ENCODE peak calls at places on chromosomes 3 and 15, in four cellular contexts. B, G, J and N are unnamed samples.

GRCh38 chr3:126971891-126972351 is 11.0 kb upstream of the PLXNA1 start:
- DNase-seq in B (no peak), J (no peak), G (peak; percentile 38), N (no peak)

GRCh38 chr3:40602778-40603385 is 78.1 kb downstream of the ZNF621 start:
- DNase-seq in J (no peak), B (no peak), G (no peak), N (no peak)

GRCh38 chr15:83784975-83785374 is 131.1 kb downstream of the ADAMTSL3 start:
- DNase-seq in G (no peak), J (no peak), B (no peak), N (no peak)

GRCh38 chr3:4981688-4982494 is 2.7 kb downstream of the BHLHE40 start:
- DNase-seq in G (no peak), B (peak; percentile 70), J (peak; percentile 68), N (no peak)

GRCh38 chr15:65264877-65265430 is 21.7 kb downstream of the PARP16 start:
- DNase-seq in J (no peak), B (no peak), G (no peak), N (no peak)

GRCh38 chr3:114758828-114759709 is 388.0 kb downstream of the ZBTB20 start:
- DNase-seq in B (peak; percentile 39), J (no peak), G (no peak), N (no peak)

GRCh38 chr15:48367483-48367882 is 36.3 kb downstream of the DUT start:
- DNase-seq in G (no peak), B (no peak), J (no peak), N (no peak)

GRCh38 chr3:46465196-46465520 is 453 bp upstream of the LTF start:
- DNase-seq in G (no peak), B (no peak), J (no peak), N (no peak)

GRCh38 chr15:99726333-99726732 is 6.9 kb downstream of the LYSMD4 start:
- DNase-seq in J (no peak), G (no peak), B (no peak), N (no peak)

GRCh38 chr15:35852818-35853624 is 307.1 kb upstream of the DPH6 start:
- DNase-seq in G (no peak), B (no peak), J (no peak), N (no peak)

GRCh38 chr15:57415559-57415958 is 39.3 kb downstream of the CGNL1 start:
- DNase-seq in B (no peak), J (no peak), G (no peak), N (no peak)

GRCh38 chr15:28989239-28989830 is 103.6 kb downstream of the APBA2 start:
- DNase-seq in G (peak; percentile 30), J (peak; percentile 40), B (no peak), N (peak; percentile 17)

GRCh38 chr3:106114220-106114619 is 245.4 kb upstream of the CBLB start:
- DNase-seq in J (no peak), B (no peak), G (no peak), N (no peak)

GRCh38 chr15:56243774-56244236 is at the start of gene RFX7:
- DNase-seq in B (peak; percentile 53), J (peak; percentile 88), G (peak; percentile 82), N (peak; percentile 68)

GRCh38 chr15:44729394-44729913 is 6.9 kb upstream of the TRIM69 start:
- DNase-seq in B (no peak), G (peak; percentile 32), J (no peak), N (no peak)

GRCh38 chr15:63474810-63475316 is 29.5 kb upstream of the USP3 start:
- DNase-seq in B (peak; percentile 60), J (no peak), G (no peak), N (no peak)

GRCh38 chr15:90906181-90906849 is 3.2 kb downstream of the MAN2A2 start:
- DNase-seq in J (no peak), G (no peak), B (no peak), N (no peak)

GRCh38 chr15:23566070-23567050 is 886 bp downstream of the MKRN3 start:
- DNase-seq in B (peak; percentile 60), J (peak; percentile 61), G (no peak), N (no peak)

GRCh38 chr3:69408989-69409388 is 23.1 kb upstream of the FRMD4B start:
- DNase-seq in G (no peak), J (no peak), B (no peak), N (no peak)

GRCh38 chr15:92930776-92931175 is 30.7 kb downstream of the CHD2 start:
- DNase-seq in B (no peak), G (no peak), J (no peak), N (no peak)

GRCh38 chr3:49412632-49413337 is 562 bp downstream of the TCTA start:
- DNase-seq in G (no peak), B (no peak), J (no peak), N (no peak)

GRCh38 chr3:100106094-100106493 is 8.2 kb downstream of the FILIP1L start:
- DNase-seq in J (no peak), G (no peak), B (no peak), N (no peak)

GRCh38 chr3:136671921-136672320 is 80.3 kb downstream of the STAG1 start:
- DNase-seq in G (no peak), J (no peak), B (no peak), N (no peak)

GRCh38 chr3:84738101-84738500 is 220.7 kb upstream of the CADM2 start:
- DNase-seq in B (no peak), J (no peak), G (no peak), N (no peak)

GRCh38 chr3:164418426-164418825 is 659.9 kb downstream of the SI start:
- DNase-seq in G (no peak), J (no peak), B (no peak), N (no peak)

GRCh38 chr15:74375303-74375693 is 7.9 kb upstream of the CYP11A1 start:
- DNase-seq in G (peak; percentile 88), J (peak; percentile 87), B (peak; percentile 71), N (peak; percentile 77)

GRCh38 chr3:102460579-102460978 is 25.8 kb downstream of the ZPLD1 start:
- DNase-seq in B (no peak), G (no peak), J (no peak), N (no peak)

GRCh38 chr15:77603616-77604406 is 28.9 kb downstream of the LINGO1 start:
- DNase-seq in B (no peak), J (no peak), G (no peak), N (no peak)

GRCh38 chr3:127959873-127960272 is 44.8 kb downstream of the KBTBD12 start:
- DNase-seq in J (peak; percentile 20), G (peak; percentile 48), B (peak; percentile 23), N (peak; percentile 56)

GRCh38 chr3:60757724-60758123 is 493.5 kb downstream of the FHIT start:
- DNase-seq in J (no peak), G (no peak), B (no peak), N (no peak)

GRCh38 chr3:17431004-17431403 is 311.4 kb downstream of the TBC1D5 start:
- DNase-seq in B (peak; percentile 9), G (no peak), J (peak; percentile 49), N (peak; percentile 12)

GRCh38 chr3:52769786-52770445 is 824 bp downstream of the NEK4 start:
- DNase-seq in G (no peak), B (no peak), J (peak; percentile 18), N (peak; percentile 10)
- TF ChIP-seq ELF4 in G (no peak), B (no peak), J (no peak), N (no peak)

DNA sequence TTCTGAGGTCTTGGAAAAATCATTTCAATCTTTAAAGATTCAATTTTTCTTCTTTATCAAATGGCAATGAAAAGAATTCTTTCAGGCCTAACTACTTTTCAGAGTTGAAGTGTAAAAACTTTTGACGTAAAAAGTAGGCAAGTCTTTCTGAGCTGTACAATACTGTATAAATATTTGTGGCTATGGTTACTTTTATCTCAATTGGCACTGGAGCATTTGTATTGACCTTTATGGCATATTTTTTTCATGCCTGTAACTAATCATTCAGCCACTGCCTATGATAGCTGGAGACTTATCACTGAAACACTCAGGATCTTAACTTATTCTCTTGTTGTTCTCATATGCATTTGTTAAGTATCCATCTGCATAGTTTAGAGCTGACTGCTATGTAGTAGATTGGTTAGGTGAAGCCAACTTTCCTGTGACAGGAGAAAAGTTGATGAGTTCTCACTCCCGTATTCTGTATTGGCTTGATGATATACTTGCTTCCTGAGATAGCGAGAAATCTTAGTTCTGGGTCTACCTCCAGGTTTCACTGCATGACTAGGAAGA is 290.4 kb upstream of the TBL1XR1 start:
- DNase-seq in B (no peak), G (no peak), J (no peak), N (no peak)
- TF ChIP-seq SP1 in B (no peak), G (no peak), J (no peak), N (no peak)

GRCh38 chr3:14228611-14229470 is 50.2 kb downstream of the LSM3 start:
- DNase-seq in J (no peak), G (no peak), B (no peak), N (no peak)
- TF ChIP-seq ELF4 in J (no peak), G (no peak), B (no peak), N (no peak)

GRCh38 chr3:125240496-125240895 is 27.9 kb upstream of the SLC12A8 start:
- DNase-seq in J (no peak), G (no peak), B (no peak), N (no peak)

GRCh38 chr3:125236331-125236903 is 23.9 kb upstream of the SLC12A8 start:
- DNase-seq in J (no peak), G (no peak), B (no peak), N (no peak)

GRCh38 chr3:125234831-125235230 is 22.3 kb upstream of the SLC12A8 start:
- DNase-seq in G (no peak), J (no peak), B (no peak), N (no peak)

DNA sequence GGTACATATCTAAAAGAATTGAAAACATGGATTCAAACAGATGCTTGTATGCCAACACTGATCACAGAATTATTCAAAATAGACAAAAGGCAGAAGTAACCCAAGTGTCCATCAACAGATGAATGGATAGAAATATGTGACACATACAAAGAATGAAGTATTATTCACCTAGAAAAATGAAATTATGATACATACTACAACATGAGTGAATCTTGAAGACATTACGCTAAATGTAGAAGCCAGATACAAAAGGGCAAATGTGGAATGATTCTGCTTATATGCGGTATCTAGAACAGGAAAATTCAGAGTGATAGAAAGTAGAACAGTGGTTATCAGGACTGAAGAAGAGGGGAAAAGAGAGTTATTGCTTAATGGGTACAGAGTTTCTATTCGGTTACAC is 26.2 kb upstream of the SLC12A8 start:
- DNase-seq in B (no peak), G (no peak), J (no peak), N (no peak)
- TF ChIP-seq SP1 in B (no peak), G (no peak), J (no peak), N (no peak)

GRCh38 chr15:84818221-84819131 is 1.3 kb downstream of the ALPK3 start:
- DNase-seq in G (peak; percentile 47), B (peak; percentile 74), J (peak; percentile 46), N (no peak)
- TF ChIP-seq ELF4 in G (no peak), B (no peak), J (no peak), N (no peak)